ENCODE peak calls at places on chromosome 5, in six cellular contexts. T is Right ventricle myocardium superior; B is heart left ventricle; H is WERI-Rb-1; P is substantia nigra; O is effector memory CD4-positive, alpha-beta T cell. M is an unnamed sample.

GRCh38 chr5:179322071-179323025 is 22.9 kb downstream of the ADAMTS2 start:
- DNase-seq in T (peak), B (peak), H (no peak), P (no peak), O (no peak), M (peak)

GRCh38 chr5:146290318-146290717 is 48.3 kb upstream of the POU4F3 start:
- DNase-seq in T (no peak), B (no peak), H (no peak), P (no peak), O (no peak), M (no peak)

GRCh38 chr5:138601444-138601843 is 26.2 kb upstream of the HSPA9 start:
- DNase-seq in T (no peak), B (no peak), H (no peak), P (no peak), O (no peak), M (no peak)

GRCh38 chr5:1525624-1525985 is 1.8 kb upstream of the LPCAT1 start:
- DNase-seq in T (no peak), B (peak), H (peak), P (no peak), O (no peak), M (no peak)

GRCh38 chr5:169696621-169697517 is 59.8 kb downstream of the DOCK2 start:
- DNase-seq in T (no peak), B (no peak), H (no peak), P (no peak), O (no peak), M (no peak)

GRCh38 chr5:173396311-173396993 is 68.2 kb upstream of the STC2 start:
- DNase-seq in T (no peak), B (no peak), H (peak), P (no peak), O (no peak), M (no peak)

GRCh38 chr5:107687937-107688336 is 17.2 kb upstream of the EFNA5 start:
- DNase-seq in T (no peak), B (no peak), H (no peak), P (no peak), O (no peak), M (no peak)

GRCh38 chr5:146520731-146521130 is 4.7 kb upstream of the GPR151 start:
- DNase-seq in T (no peak), B (no peak), H (no peak), P (no peak), O (no peak), M (no peak)

M was measured in heart right ventricle.